ENCODE peak calls at places on chromosomes 3 and 15, in five cellular contexts. H is osteocyte, D is body of pancreas, G is adrenal gland, M is epithelial cell of esophagus. X is an unnamed sample.

GRCh38 chr15:40307421-40308165 is at the start of gene PLCB2:
- DNase-seq in H (no peak), D (no peak), G (no peak), M (no peak), X (no peak)

GRCh38 chr15:58546635-58547627 is 115.1 kb downstream of the LIPC start:
- DNase-seq in H (peak), D (peak), G (peak), M (peak), X (peak)

GRCh38 chr3:55641914-55642313 is 154.8 kb upstream of the WNT5A start:
- DNase-seq in H (no peak), D (no peak), G (no peak), M (no peak), X (no peak)

GRCh38 chr3:16945330-16945729 is 60.6 kb downstream of the PLCL2 start:
- DNase-seq in H (no peak), D (no peak), G (no peak), M (peak), X (peak)

GRCh38 chr15:42202653-42203052 is 5.5 kb downstream of the VPS39 start:
- DNase-seq in H (no peak), D (no peak), G (no peak), M (no peak), X (no peak)

GRCh38 chr3:39125837-39126500 is 18.5 kb downstream of the TTC21A start:
- DNase-seq in H (no peak), D (no peak), G (no peak), M (peak), X (peak)

GRCh38 chr3:135240426-135240825 is 445.4 kb downstream of the EPHB1 start:
- DNase-seq in H (peak), D (no peak), G (no peak), M (no peak), X (no peak)

GRCh38 chr3:188458761-188459160 is 304.8 kb downstream of the LPP start:
- DNase-seq in H (no peak), D (no peak), G (no peak), M (no peak), X (no peak)

GRCh38 chr3:187014417-187014864 is 84.1 kb downstream of the ST6GAL1 start:
- DNase-seq in H (peak), D (no peak), G (peak), M (no peak), X (peak)

GRCh38 chr3:71542548-71543370 is 40.8 kb downstream of the FOXP1 start:
- DNase-seq in H (peak), D (peak), G (peak), M (peak), X (peak)

GRCh38 chr15:98700501-98700900 is 52.2 kb downstream of the IGF1R start:
- DNase-seq in H (no peak), D (no peak), G (no peak), M (no peak), X (no peak)

GRCh38 chr15:29788433-29789034 is 33.7 kb downstream of the TJP1 start:
- DNase-seq in H (no peak), D (no peak), G (no peak), M (peak), X (no peak)

DNA sequence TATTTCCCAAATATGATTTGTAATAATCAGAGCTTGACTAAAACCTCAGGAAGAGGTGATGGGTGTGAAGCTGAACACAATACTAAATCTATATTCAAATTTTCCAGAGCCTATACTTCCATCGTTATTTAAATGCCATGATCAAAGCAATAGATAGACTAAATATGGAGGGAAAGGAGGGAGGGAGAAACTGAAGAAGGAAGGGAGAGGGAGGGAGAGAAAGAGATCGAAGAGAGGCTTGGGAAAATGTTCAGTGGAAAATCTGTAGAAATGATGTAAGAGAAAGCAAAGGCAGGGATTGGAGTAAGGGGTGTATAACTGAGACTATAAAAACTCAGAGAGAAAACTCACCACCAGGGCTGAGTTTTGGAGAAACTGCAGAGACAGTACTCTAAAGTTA is at the start of gene OSTN:
- DNase-seq in H (no peak), D (no peak), G (no peak), M (no peak), X (no peak)
- TF ChIP-seq CTCF in H (no peak), D (no peak), G (no peak), M (no peak), X (no peak)

DNA sequence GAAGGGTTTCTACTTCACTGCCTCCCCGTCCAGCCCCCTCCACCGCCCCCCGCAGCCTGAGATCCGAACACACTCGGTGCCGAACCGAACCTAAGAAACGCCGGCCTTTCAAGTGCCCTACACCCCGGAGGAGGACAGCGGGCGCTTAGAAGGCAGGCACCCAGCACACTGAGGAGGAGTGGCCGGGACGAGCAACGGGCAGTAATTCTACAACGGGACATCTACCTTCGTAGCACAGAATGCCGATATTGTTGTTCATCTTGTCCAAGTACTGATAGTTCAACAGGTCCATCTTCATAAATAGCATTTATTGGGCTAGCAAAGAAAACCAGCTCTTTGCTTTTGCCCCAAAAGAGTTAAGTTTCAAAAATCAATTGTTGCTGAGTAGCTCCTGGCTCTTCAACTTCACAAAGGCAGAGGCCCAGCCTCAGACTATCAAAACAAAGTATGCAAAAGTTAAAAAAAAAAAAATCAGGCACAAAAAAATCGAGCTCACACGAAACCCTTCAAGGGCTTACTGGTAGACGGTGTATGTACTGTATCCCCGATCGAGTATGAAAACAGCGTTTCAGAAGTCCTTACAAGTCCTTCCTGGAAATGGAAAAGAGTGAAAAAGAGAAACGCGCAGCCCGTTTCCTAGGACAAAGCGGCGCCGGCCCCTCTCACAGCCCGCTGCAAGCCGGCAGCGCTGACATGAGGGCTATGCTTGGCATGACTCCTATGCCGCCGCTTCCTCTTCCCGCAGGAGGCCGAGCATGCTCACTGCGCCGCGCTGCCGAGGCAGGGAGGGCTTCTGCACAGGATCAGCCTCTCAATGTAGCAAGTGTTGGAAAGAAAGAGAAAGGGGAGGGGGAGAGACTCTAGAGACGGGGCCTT is at the start of gene VGLL4:
- DNase-seq in H (peak), D (peak), G (peak), M (peak), X (peak)
- TF ChIP-seq CTCF in H (peak), D (no peak), G (peak), M (no peak), X (peak)

GRCh38 chr15:66231421-66232266 is 21.9 kb downstream of the MEGF11 start:
- DNase-seq in H (no peak), D (no peak), G (no peak), M (peak), X (no peak)

GRCh38 chr15:66232267-66232625 is 21.3 kb downstream of the MEGF11 start:
- DNase-seq in H (no peak), D (no peak), G (no peak), M (no peak), X (no peak)

GRCh38 chr15:66234798-66235197 is 18.8 kb downstream of the MEGF11 start:
- DNase-seq in H (no peak), D (no peak), G (no peak), M (no peak), X (no peak)

GRCh38 chr15:66235866-66236265 is 17.7 kb downstream of the MEGF11 start:
- DNase-seq in H (no peak), D (no peak), G (no peak), M (no peak), X (no peak)

GRCh38 chr15:66233487-66234415 is 19.8 kb downstream of the MEGF11 start:
- DNase-seq in H (no peak), D (no peak), G (no peak), M (peak), X (peak)
- TF ChIP-seq CTCF in H (no peak), D (no peak), G (no peak), M (no peak), X (peak)

DNA sequence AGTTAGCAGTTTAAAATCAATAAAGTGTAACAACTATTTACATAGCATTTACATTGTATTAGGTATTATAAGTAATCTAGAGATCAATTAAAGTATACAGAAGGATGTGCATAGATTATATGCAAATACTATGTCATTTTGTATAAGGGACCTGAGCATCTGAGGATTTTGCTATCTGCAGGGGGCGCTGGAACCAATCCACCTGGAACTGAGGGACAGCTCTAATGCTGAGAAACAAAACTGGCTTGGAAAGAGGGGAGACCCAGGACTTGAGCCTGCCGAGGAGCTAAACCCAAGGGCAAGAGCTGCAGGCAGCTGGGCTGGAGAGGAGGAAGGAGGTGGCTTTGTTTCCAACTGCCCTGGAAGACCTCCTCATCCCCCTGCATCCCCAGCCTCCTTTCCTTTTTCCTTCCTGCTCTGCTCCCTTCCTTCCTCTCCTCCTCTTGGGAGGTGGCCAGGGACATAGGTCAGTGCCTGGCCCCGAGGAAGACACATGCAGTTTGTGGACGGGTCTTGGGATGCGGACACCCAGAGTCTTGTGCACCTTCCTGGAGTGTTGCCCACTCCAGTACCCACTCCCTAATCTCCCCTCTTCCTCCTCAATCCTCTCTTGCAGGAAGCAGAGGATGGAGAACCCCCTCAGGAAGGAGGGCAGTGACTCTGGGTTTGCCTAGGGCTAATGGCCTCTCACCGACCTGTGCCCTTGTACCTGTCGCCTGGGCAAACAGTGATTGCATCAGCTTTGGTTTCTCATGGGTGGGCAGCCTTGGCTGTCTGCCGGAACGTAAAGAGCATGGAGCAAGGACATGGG is 826 bp upstream of the RTP3 start:
- DNase-seq in H (peak), D (no peak), G (peak), M (peak), X (no peak)
- TF ChIP-seq CTCF in H (peak), D (no peak), G (no peak), M (peak), X (peak)

DNA sequence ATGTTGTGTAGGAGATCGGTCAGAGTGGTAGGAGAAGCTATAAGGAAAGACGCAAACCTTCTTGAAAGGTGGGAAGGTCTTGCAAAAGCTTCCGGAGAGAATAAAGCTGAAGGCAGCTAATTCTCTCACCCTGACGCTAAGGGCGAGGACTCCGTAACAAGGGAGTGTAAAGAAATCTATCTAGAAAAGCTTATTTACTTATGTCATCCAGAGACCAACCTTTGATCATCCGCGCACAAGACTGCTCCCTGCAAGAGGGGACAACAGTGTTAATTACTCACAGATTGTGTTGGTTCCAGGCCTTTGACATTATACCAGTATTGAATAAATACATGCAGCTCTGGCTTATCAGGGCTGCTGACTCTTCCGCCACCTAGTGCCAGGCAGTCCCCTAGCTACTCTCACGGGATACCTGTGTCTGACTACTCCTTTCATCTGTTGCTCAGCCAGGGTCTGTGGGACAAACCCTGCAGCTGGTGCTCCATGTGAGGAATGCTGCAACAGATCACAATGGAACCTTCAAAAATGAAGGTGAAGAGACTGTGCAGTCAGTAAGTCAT is 211.7 kb downstream of the DTWD1 start:
- DNase-seq in H (no peak), D (peak), G (peak), M (peak), X (no peak)
- TF ChIP-seq CTCF in H (peak), D (peak), G (peak), M (peak), X (peak)